ENCODE peak calls at places on chromosomes 7 and 10, in eight cellular contexts. X is globus pallidus; T is nucleus accumbens; I is left cardiac atrium; O is occipital lobe; B is BE2C; Q is EL; P is activated CD8-positive, alpha-beta memory T cell treated with anti-CD3 and anti-CD28 coated beads, Interleukin-2, amount 50 U/mL, for 4 hours. V is an unnamed sample.

GRCh38 chr10:71548494-71548846 is 151.8 kb downstream of the CDH23 start:
- DNase-seq in X (no peak), P (no peak), B (peak), T (no peak), Q (no peak), I (no peak), O (no peak), V (peak)

GRCh38 chr10:61633665-61634064 is 29.1 kb upstream of the CABCOCO1 start:
- DNase-seq in I (no peak), B (no peak), P (no peak), T (no peak), X (no peak), O (no peak), Q (peak), V (no peak)

GRCh38 chr7:80611779-80612178 is 26.7 kb upstream of the CD36 start:
- DNase-seq in I (peak), T (no peak), O (no peak), P (no peak), X (no peak), Q (peak), B (peak), V (no peak)

GRCh38 chr10:124058346-124059003 is 34.9 kb downstream of the CHST15 start:
- DNase-seq in I (no peak), T (no peak), B (no peak), O (no peak), P (no peak), Q (peak), X (no peak), V (no peak)

GRCh38 chr7:40372031-40372430 is 237.2 kb downstream of the SUGCT start:
- DNase-seq in I (no peak), O (no peak), P (no peak), B (no peak), T (no peak), Q (peak), X (no peak), V (no peak)

GRCh38 chr10:42149722-42150427 is 488.5 kb downstream of the ZNF33B start:
- DNase-seq in X (no peak), O (no peak), I (no peak), Q (no peak), P (peak), T (no peak), B (no peak), V (no peak)

GRCh38 chr7:45239486-45239885 is 81.9 kb downstream of the RAMP3 start:
- DNase-seq in B (no peak), Q (peak), P (no peak), T (no peak), I (no peak), O (no peak), X (no peak), V (no peak)

GRCh38 chr10:125633517-125633999 is 49.4 kb downstream of the TEX36 start:
- DNase-seq in O (no peak), I (no peak), T (no peak), B (no peak), X (no peak), P (no peak), Q (peak), V (no peak)

GRCh38 chr10:28503114-28503513 is 29.8 kb upstream of the WAC start:
- DNase-seq in O (no peak), I (no peak), B (peak), P (no peak), X (no peak), T (no peak), Q (peak), V (no peak)

GRCh38 chr10:31261502-31262311 is 57.3 kb upstream of the ZEB1 start:
- DNase-seq in I (no peak), P (no peak), X (no peak), B (no peak), Q (peak), O (no peak), T (no peak), V (no peak)

GRCh38 chr10:51896849-51897248 is 197.5 kb upstream of the CSTF2T start:
- DNase-seq in Q (peak), I (no peak), B (no peak), X (no peak), T (no peak), P (no peak), O (no peak), V (no peak)

GRCh38 chr10:118036281-118036875 is 10.4 kb downstream of the RAB11FIP2 start:
- DNase-seq in Q (no peak), T (no peak), O (no peak), P (no peak), I (no peak), X (no peak), B (no peak), V (no peak)

GRCh38 chr10:19629559-19629958 is 186.7 kb upstream of the PLXDC2 start:
- DNase-seq in Q (peak), P (no peak), T (no peak), B (no peak), I (peak), O (peak), X (peak), V (no peak)

GRCh38 chr10:79082631-79083581 is 14.1 kb downstream of the ZMIZ1 start:
- DNase-seq in X (no peak), T (no peak), I (no peak), Q (peak), P (no peak), O (no peak), B (no peak), V (no peak)

GRCh38 chr10:103804866-103805265 is 50.5 kb downstream of the SH3PXD2A start:
- DNase-seq in B (peak), T (no peak), Q (no peak), I (no peak), P (no peak), O (no peak), X (no peak), V (peak)

GRCh38 chr7:140595468-140596147 is 45.0 kb downstream of the DENND2A start:
- DNase-seq in T (no peak), I (no peak), P (no peak), Q (no peak), B (no peak), X (no peak), O (no peak), V (no peak)

GRCh38 chr10:11581213-11581612 is 30.2 kb downstream of the USP6NL start:
- DNase-seq in X (no peak), T (no peak), P (no peak), O (no peak), I (no peak), Q (peak), B (no peak), V (no peak)

GRCh38 chr7:130894146-130895005 is 160.4 kb upstream of the KLF14 start:
- DNase-seq in X (no peak), B (no peak), T (no peak), Q (peak), O (peak), P (no peak), I (peak), V (peak)

GRCh38 chr7:117555260-117555659 is 75.4 kb downstream of the CFTR start:
- DNase-seq in B (no peak), I (no peak), Q (no peak), P (no peak), X (no peak), O (no peak), T (no peak), V (no peak)

GRCh38 chr7:46220066-46220630 is 299.1 kb upstream of the IGFBP3 start:
- DNase-seq in B (no peak), O (no peak), T (no peak), Q (peak), I (no peak), P (no peak), X (no peak), V (no peak)

GRCh38 chr7:22417841-22418240 is 60.9 kb upstream of the RAPGEF5 start:
- DNase-seq in P (no peak), B (no peak), Q (no peak), I (no peak), X (no peak), O (no peak), T (no peak), V (no peak)

GRCh38 chr7:158023563-158024350 is 563.9 kb downstream of the PTPRN2 start:
- DNase-seq in I (no peak), B (no peak), Q (no peak), T (no peak), O (no peak), P (no peak), X (peak), V (no peak)

GRCh38 chr10:34280599-34281374 is 534.3 kb downstream of the PARD3 start:
- DNase-seq in I (peak), B (no peak), Q (peak), X (no peak), T (no peak), P (no peak), O (no peak), V (no peak)

GRCh38 chr10:103649654-103650423 is 156.3 kb downstream of the NEURL1 start:
- DNase-seq in X (no peak), I (no peak), T (no peak), O (no peak), B (no peak), P (no peak), Q (no peak), V (no peak)

GRCh38 chr10:14665865-14666857 is 108.5 kb downstream of the FAM107B start:
- DNase-seq in T (no peak), O (no peak), Q (no peak), X (no peak), P (no peak), B (peak), I (no peak), V (peak)

GRCh38 chr10:76337641-76338040 is 906.2 kb downstream of the LRMDA start:
- DNase-seq in P (no peak), Q (peak), O (no peak), X (no peak), B (no peak), T (no peak), I (no peak), V (no peak)

GRCh38 chr10:77463967-77464745 is 173.5 kb downstream of the KCNMA1 start:
- DNase-seq in Q (peak), B (no peak), I (no peak), T (no peak), P (no peak), X (no peak), O (no peak), V (no peak)

GRCh38 chr7:103764887-103765286 is 224.6 kb downstream of the RELN start:
- DNase-seq in T (no peak), Q (no peak), B (no peak), P (no peak), O (no peak), X (no peak), I (no peak), V (no peak)

GRCh38 chr7:18356195-18356645 is 139.3 kb upstream of the HDAC9 start:
- DNase-seq in Q (peak), I (no peak), X (peak), B (no peak), P (no peak), O (no peak), T (no peak), V (peak)

GRCh38 chr10:118812393-118812740 is 57.6 kb upstream of the CACUL1 start:
- DNase-seq in Q (no peak), B (no peak), T (no peak), I (no peak), P (no peak), O (no peak), X (no peak), V (no peak)

V was measured in SJCRH30.